ENCODE peak calls at places on chromosomes 11 and 22, in six cellular contexts. C is HL-60, W is pancreas, N is MM.1S, K is body of pancreas, D is transverse colon. S is an unnamed sample.

GRCh38 chr11:104161751-104162450 is 2.0 kb downstream of the PDGFD start:
- DNase-seq in D (no peak), C (no peak), N (no peak), K (no peak), W (no peak), S (no peak)

GRCh38 chr11:61378713-61379313 is 13.6 kb upstream of the TMEM216 start:
- DNase-seq in W (no peak), K (no peak), C (peak), N (no peak), D (no peak), S (no peak)

GRCh38 chr11:78460468-78460867 is 42.8 kb upstream of the GAB2 start:
- DNase-seq in N (no peak), K (no peak), W (no peak), D (no peak), C (no peak), S (no peak)

GRCh38 chr22:24926849-24927579 is 19.5 kb downstream of the LHFPL7 start:
- DNase-seq in W (no peak), C (no peak), K (no peak), N (no peak), D (no peak), S (no peak)

GRCh38 chr22:45867118-45867905 is 109.7 kb downstream of the WNT7B start:
- DNase-seq in W (no peak), C (no peak), D (no peak), N (no peak), K (peak), S (peak)

GRCh38 chr11:90639687-90640086 is 416.8 kb upstream of the CHORDC1 start:
- DNase-seq in N (no peak), C (no peak), D (no peak), W (no peak), K (no peak), S (no peak)

GRCh38 chr11:62280452-62280851 is 10.5 kb downstream of the SCGB2A2 start:
- DNase-seq in W (no peak), D (no peak), K (no peak), C (no peak), N (no peak), S (no peak)

GRCh38 chr11:20688761-20689160 is 19.4 kb downstream of the NELL1 start:
- DNase-seq in C (no peak), K (no peak), D (no peak), N (no peak), W (no peak), S (no peak)

GRCh38 chr11:95067828-95068244 is 1.1 kb downstream of the SRSF8 start:
- DNase-seq in D (no peak), K (no peak), C (no peak), N (no peak), W (no peak), S (no peak)

GRCh38 chr11:11750479-11750878 is 91.3 kb upstream of the USP47 start:
- DNase-seq in N (no peak), K (no peak), D (no peak), C (no peak), W (no peak), S (no peak)

GRCh38 chr22:38758276-38758945 is 2.6 kb upstream of the SUN2 start:
- DNase-seq in D (no peak), K (no peak), W (peak), N (no peak), C (no peak), S (no peak)

GRCh38 chr22:43066844-43067385 is 22.3 kb downstream of the TTLL1 start:
- DNase-seq in N (no peak), W (no peak), C (no peak), K (no peak), D (no peak), S (no peak)

GRCh38 chr11:59142530-59143507 is at the start of gene FAM111A:
- DNase-seq in N (peak), K (peak), D (peak), W (peak), C (peak), S (peak)

GRCh38 chr22:26740253-26740652 is 82.9 kb downstream of the MIAT start:
- DNase-seq in C (no peak), K (no peak), W (no peak), D (no peak), N (no peak), S (peak)

GRCh38 chr22:24845036-24845918 is 39.3 kb downstream of the SGSM1 start:
- DNase-seq in C (no peak), K (no peak), N (no peak), D (no peak), W (no peak), S (no peak)

GRCh38 chr11:118634435-118635236 is 27.2 kb downstream of the PHLDB1 start:
- DNase-seq in K (peak), D (peak), C (peak), N (peak), W (peak), S (peak)

GRCh38 chr11:91790346-91790745 is 434.3 kb upstream of the FAT3 start:
- DNase-seq in D (no peak), C (no peak), W (no peak), N (no peak), K (no peak), S (no peak)

GRCh38 chr11:36289226-36289852 is at the start of gene COMMD9:
- DNase-seq in D (peak), N (peak), C (peak), K (peak), W (peak), S (peak)

GRCh38 chr22:25602924-25603323 is 38.4 kb downstream of the GRK3 start:
- DNase-seq in N (no peak), W (no peak), D (no peak), K (no peak), C (no peak), S (no peak)

GRCh38 chr22:25235547-25236290 is 16.3 kb downstream of the CRYBB2 start:
- DNase-seq in N (peak), C (peak), D (peak), W (peak), K (peak), S (peak)

GRCh38 chr11:47184711-47185304 is 1.4 kb downstream of the PACSIN3 start:
- DNase-seq in K (peak), N (no peak), W (peak), C (no peak), D (no peak), S (no peak)

GRCh38 chr11:112300094-112300786 is 39.6 kb upstream of the PLET1 start:
- DNase-seq in C (no peak), W (no peak), N (no peak), D (no peak), K (no peak), S (no peak)

GRCh38 chr22:27876684-27877083 is 42.4 kb downstream of the PITPNB start:
- DNase-seq in D (no peak), K (no peak), N (no peak), C (no peak), W (no peak), S (no peak)

GRCh38 chr22:47816121-47816915 is 1053.9 kb downstream of the TBC1D22A start:
- DNase-seq in D (no peak), W (no peak), N (no peak), K (no peak), C (no peak), S (no peak)

GRCh38 chr11:113991718-113992458 is 17.0 kb downstream of the HTR3A start:
- DNase-seq in D (no peak), C (no peak), W (no peak), K (peak), N (no peak), S (no peak)

GRCh38 chr22:24426859-24427499 is 420 bp upstream of the ADORA2A start:
- DNase-seq in K (no peak), D (no peak), W (no peak), C (no peak), N (no peak), S (no peak)

GRCh38 chr11:17548444-17548843 is 1.4 kb downstream of the OTOG start:
- DNase-seq in N (no peak), K (no peak), C (no peak), W (no peak), D (no peak), S (no peak)

GRCh38 chr11:73040046-73040445 is 102.1 kb downstream of the FCHSD2 start:
- DNase-seq in D (no peak), N (no peak), K (no peak), C (no peak), W (no peak), S (no peak)

GRCh38 chr11:86172894-86173293 is 71.7 kb upstream of the EED start:
- DNase-seq in C (no peak), D (no peak), W (no peak), K (no peak), N (no peak), S (no peak)

GRCh38 chr11:117523680-117524079 is 196.0 kb downstream of the CEP164 start:
- DNase-seq in K (no peak), C (no peak), N (no peak), W (no peak), D (no peak), S (no peak)

GRCh38 chr11:134939905-134940304 is 527.9 kb upstream of the B3GAT1 start:
- DNase-seq in W (no peak), D (no peak), K (no peak), C (no peak), N (no peak), S (peak)

DNA sequence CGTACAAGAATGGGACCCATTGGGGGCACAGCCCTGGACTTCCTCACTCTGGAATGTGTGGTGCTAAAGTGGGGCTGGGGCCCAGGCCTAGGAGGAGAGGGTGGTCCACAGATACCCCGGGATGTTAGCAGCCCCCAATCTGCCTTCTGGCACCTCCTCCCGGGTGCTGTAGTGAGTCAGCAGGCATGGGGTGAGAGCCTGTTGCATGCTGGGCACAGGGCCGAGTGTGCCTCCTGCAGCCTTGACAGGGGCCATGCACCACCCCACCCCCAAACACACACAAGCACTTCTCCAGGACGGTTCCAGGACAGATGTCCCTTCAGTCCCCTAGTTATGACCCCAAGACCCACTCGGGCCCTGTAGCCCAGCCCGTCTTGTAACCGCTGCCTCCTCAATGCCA is 23.5 kb upstream of the PHF21A start:
- DNase-seq in K (no peak), W (no peak), D (no peak), C (no peak), N (no peak), S (no peak)
- TF ChIP-seq CTCF in K (no peak), W (no peak), D (no peak), C (no peak), N (no peak), S (no peak)

GRCh38 chr11:131649861-131650260 is 279.4 kb downstream of the NTM start:
- DNase-seq in N (no peak), D (no peak), W (no peak), K (no peak), C (no peak), S (no peak)
- TF ChIP-seq CTCF in N (no peak), D (no peak), W (no peak), K (no peak), C (no peak), S (no peak)

GRCh38 chr22:37508431-37508963 is 10.7 kb downstream of the CARD10 start:
- DNase-seq in K (no peak), C (no peak), D (no peak), W (peak), N (no peak), S (no peak)
- TF ChIP-seq CTCF in K (no peak), C (no peak), D (no peak), W (no peak), N (no peak), S (no peak)

GRCh38 chr22:37326726-37327125 is 44.4 kb downstream of the CYTH4 start:
- DNase-seq in W (peak), K (peak), N (no peak), D (peak), C (no peak), S (no peak)

GRCh38 chr22:37330200-37331033 is 48.1 kb downstream of the CYTH4 start:
- DNase-seq in N (peak), C (no peak), D (peak), K (peak), W (peak), S (peak)

GRCh38 chr22:37325024-37325395 is 42.7 kb downstream of the CYTH4 start:
- DNase-seq in N (no peak), D (no peak), C (no peak), W (no peak), K (no peak), S (no peak)

GRCh38 chr22:37329239-37330140 is 47.2 kb downstream of the CYTH4 start:
- DNase-seq in D (no peak), K (no peak), C (no peak), W (no peak), N (no peak), S (no peak)

GRCh38 chr22:37328017-37328416 is 45.7 kb downstream of the CYTH4 start:
- DNase-seq in K (no peak), N (no peak), D (no peak), C (no peak), W (no peak), S (no peak)
- TF ChIP-seq CTCF in K (no peak), N (no peak), D (no peak), C (no peak), W (no peak), S (no peak)